ENCODE peak calls at places on chromosome 20, in six cellular contexts. One of them, this sample, is unnamed.

GRCh38 chr20:21259346-21259745 is 43.8 kb upstream of the XRN2 start:
- DNase-seq in hepatocyte: no peak
- DNase-seq in cardiac muscle cell: no peak
- DNase-seq in mucosa of descending colon: no peak
- DNase-seq in activated T-helper 1 cell treated with anti-CD3 and anti-CD28 coated beads, Interleukin-2, amount 50 U/mL, for 16 hours: no peak
- DNase-seq in activated CD4-positive, CD25-positive, alpha-beta regulatory T cell: no peak
- DNase-seq in this sample: no peak

GRCh38 chr20:58102744-58103516 is 125.5 kb downstream of the ANKRD60 start:
- DNase-seq in cardiac muscle cell: no peak
- DNase-seq in activated T-helper 1 cell treated with anti-CD3 and anti-CD28 coated beads, Interleukin-2, amount 50 U/mL, for 16 hours: no peak
- DNase-seq in hepatocyte: no peak
- DNase-seq in mucosa of descending colon: no peak
- DNase-seq in activated CD4-positive, CD25-positive, alpha-beta regulatory T cell: no peak
- DNase-seq in this sample: no peak

GRCh38 chr20:41224281-41224680 is 86.9 kb downstream of the PLCG1 start:
- DNase-seq in mucosa of descending colon: no peak
- DNase-seq in activated CD4-positive, CD25-positive, alpha-beta regulatory T cell: no peak
- DNase-seq in activated T-helper 1 cell treated with anti-CD3 and anti-CD28 coated beads, Interleukin-2, amount 50 U/mL, for 16 hours: no peak
- DNase-seq in cardiac muscle cell: no peak
- DNase-seq in hepatocyte: no peak
- DNase-seq in this sample: no peak

GRCh38 chr20:7851031-7851490 is 89.2 kb downstream of the HAO1 start:
- DNase-seq in cardiac muscle cell: no peak
- DNase-seq in mucosa of descending colon: no peak
- DNase-seq in activated T-helper 1 cell treated with anti-CD3 and anti-CD28 coated beads, Interleukin-2, amount 50 U/mL, for 16 hours: no peak
- DNase-seq in activated CD4-positive, CD25-positive, alpha-beta regulatory T cell: no peak
- DNase-seq in hepatocyte: no peak
- DNase-seq in this sample: no peak

GRCh38 chr20:10040070-10040970 is 5.5 kb downstream of the ANKEF1 start:
- DNase-seq in activated CD4-positive, CD25-positive, alpha-beta regulatory T cell: no peak
- DNase-seq in activated T-helper 1 cell treated with anti-CD3 and anti-CD28 coated beads, Interleukin-2, amount 50 U/mL, for 16 hours: no peak
- DNase-seq in hepatocyte: no peak
- DNase-seq in cardiac muscle cell: no peak
- DNase-seq in mucosa of descending colon: no peak
- DNase-seq in this sample: no peak

GRCh38 chr20:34949120-34949519 is 6.5 kb downstream of the GSS start:
- DNase-seq in activated CD4-positive, CD25-positive, alpha-beta regulatory T cell: no peak
- DNase-seq in cardiac muscle cell: no peak
- DNase-seq in activated T-helper 1 cell treated with anti-CD3 and anti-CD28 coated beads, Interleukin-2, amount 50 U/mL, for 16 hours: no peak
- DNase-seq in mucosa of descending colon: peak
- DNase-seq in hepatocyte: no peak
- DNase-seq in this sample: no peak

GRCh38 chr20:35023624-35024023 is 68.0 kb downstream of the MYH7B start:
- DNase-seq in hepatocyte: no peak
- DNase-seq in activated T-helper 1 cell treated with anti-CD3 and anti-CD28 coated beads, Interleukin-2, amount 50 U/mL, for 16 hours: no peak
- DNase-seq in activated CD4-positive, CD25-positive, alpha-beta regulatory T cell: no peak
- DNase-seq in cardiac muscle cell: no peak
- DNase-seq in mucosa of descending colon: no peak
- DNase-seq in this sample: no peak

GRCh38 chr20:23087587-23088275 is 1.6 kb upstream of the CD93 start:
- DNase-seq in activated T-helper 1 cell treated with anti-CD3 and anti-CD28 coated beads, Interleukin-2, amount 50 U/mL, for 16 hours: no peak
- DNase-seq in cardiac muscle cell: no peak
- DNase-seq in mucosa of descending colon: no peak
- DNase-seq in hepatocyte: no peak
- DNase-seq in activated CD4-positive, CD25-positive, alpha-beta regulatory T cell: no peak
- DNase-seq in this sample: no peak

GRCh38 chr20:62367136-62367482 is at the start of gene LAMA5:
- DNase-seq in hepatocyte: peak
- DNase-seq in cardiac muscle cell: peak
- DNase-seq in activated T-helper 1 cell treated with anti-CD3 and anti-CD28 coated beads, Interleukin-2, amount 50 U/mL, for 16 hours: no peak
- DNase-seq in mucosa of descending colon: peak
- DNase-seq in activated CD4-positive, CD25-positive, alpha-beta regulatory T cell: no peak
- DNase-seq in this sample: no peak

GRCh38 chr20:4998160-4998651 is 3.1 kb downstream of the SLC23A2 start:
- DNase-seq in activated CD4-positive, CD25-positive, alpha-beta regulatory T cell: no peak
- DNase-seq in activated T-helper 1 cell treated with anti-CD3 and anti-CD28 coated beads, Interleukin-2, amount 50 U/mL, for 16 hours: no peak
- DNase-seq in hepatocyte: no peak
- DNase-seq in mucosa of descending colon: no peak
- DNase-seq in cardiac muscle cell: no peak
- DNase-seq in this sample: no peak

GRCh38 chr20:35003211-35004031 is 47.8 kb downstream of the MYH7B start:
- DNase-seq in mucosa of descending colon: peak
- DNase-seq in hepatocyte: no peak
- DNase-seq in activated CD4-positive, CD25-positive, alpha-beta regulatory T cell: no peak
- DNase-seq in activated T-helper 1 cell treated with anti-CD3 and anti-CD28 coated beads, Interleukin-2, amount 50 U/mL, for 16 hours: no peak
- DNase-seq in cardiac muscle cell: no peak
- DNase-seq in this sample: no peak